ENCODE peak calls at places on chromosomes 12 and 14, in six cellular contexts. One of them, this sample, is unnamed.
A peak's percentile ranks its signal among the peaks of the same experiment; 100 is the strongest.

GRCh38 chr12:63301311-63301710 is 150.3 kb upstream of the AVPR1A start:
- DNase-seq in skeletal muscle cell: peak; percentile 22
- DNase-seq in H7: no peak
- DNase-seq in ELF-1: no peak
- DNase-seq in brain microvascular endothelial cell: peak; percentile 36
- DNase-seq in A172: no peak
- DNase-seq in this sample: no peak

GRCh38 chr12:38279756-38280155 is 36.8 kb upstream of the ALG10B start:
- DNase-seq in skeletal muscle cell: no peak
- DNase-seq in H7: no peak
- DNase-seq in ELF-1: no peak
- DNase-seq in brain microvascular endothelial cell: no peak
- DNase-seq in A172: peak; percentile 3
- DNase-seq in this sample: no peak

GRCh38 chr12:119693511-119693910 is 25.6 kb downstream of the PRKAB1 start:
- DNase-seq in skeletal muscle cell: no peak
- DNase-seq in H7: no peak
- DNase-seq in ELF-1: no peak
- DNase-seq in brain microvascular endothelial cell: no peak
- DNase-seq in A172: no peak
- DNase-seq in this sample: no peak

GRCh38 chr12:106139422-106140141 is 828 bp upstream of the NUAK1 start:
- DNase-seq in skeletal muscle cell: no peak
- DNase-seq in H7: peak; percentile 94
- DNase-seq in ELF-1: peak; percentile 92
- DNase-seq in brain microvascular endothelial cell: peak; percentile 67
- DNase-seq in A172: peak; percentile 72
- DNase-seq in this sample: no peak

GRCh38 chr14:105093426-105094192 is 28.4 kb upstream of the GPR132 start:
- DNase-seq in skeletal muscle cell: peak; percentile 40
- DNase-seq in H7: peak; percentile 98
- DNase-seq in ELF-1: peak; percentile 93
- DNase-seq in brain microvascular endothelial cell: peak; percentile 54
- DNase-seq in A172: peak; percentile 55
- DNase-seq in this sample: no peak

GRCh38 chr12:114780746-114781399 is 96.9 kb upstream of the TBX3 start:
- DNase-seq in skeletal muscle cell: no peak
- DNase-seq in H7: no peak
- DNase-seq in ELF-1: no peak
- DNase-seq in brain microvascular endothelial cell: no peak
- DNase-seq in A172: no peak
- DNase-seq in this sample: no peak

GRCh38 chr12:27361372-27361771 is 28.7 kb downstream of the BMAL2 start:
- DNase-seq in skeletal muscle cell: no peak
- DNase-seq in H7: no peak
- DNase-seq in ELF-1: no peak
- DNase-seq in brain microvascular endothelial cell: no peak
- DNase-seq in A172: no peak
- DNase-seq in this sample: no peak

GRCh38 chr12:53990311-53991076 is 5.5 kb downstream of the HOXC10 start:
- DNase-seq in skeletal muscle cell: no peak
- DNase-seq in H7: no peak
- DNase-seq in ELF-1: no peak
- DNase-seq in brain microvascular endothelial cell: no peak
- DNase-seq in A172: no peak
- DNase-seq in this sample: no peak

GRCh38 chr14:95886366-95886765 is 9.7 kb downstream of the TUNAR start:
- DNase-seq in skeletal muscle cell: no peak
- DNase-seq in H7: no peak
- DNase-seq in ELF-1: no peak
- DNase-seq in brain microvascular endothelial cell: no peak
- DNase-seq in A172: no peak
- DNase-seq in this sample: no peak

GRCh38 chr12:57178213-57178612 is 30.8 kb upstream of the LRP1-AS start:
- DNase-seq in skeletal muscle cell: no peak
- DNase-seq in H7: no peak
- DNase-seq in ELF-1: no peak
- DNase-seq in brain microvascular endothelial cell: no peak
- DNase-seq in A172: no peak
- DNase-seq in this sample: no peak

GRCh38 chr12:89529738-89530137 is 3.9 kb upstream of the POC1B start:
- DNase-seq in skeletal muscle cell: no peak
- DNase-seq in H7: peak; percentile 43
- DNase-seq in ELF-1: no peak
- DNase-seq in brain microvascular endothelial cell: peak; percentile 18
- DNase-seq in A172: peak; percentile 46
- DNase-seq in this sample: no peak

GRCh38 chr14:74414380-74414779 is 11.6 kb downstream of the SYNDIG1L start:
- DNase-seq in skeletal muscle cell: no peak
- DNase-seq in H7: peak; percentile 78
- DNase-seq in ELF-1: peak; percentile 48
- DNase-seq in brain microvascular endothelial cell: no peak
- DNase-seq in A172: no peak
- DNase-seq in this sample: no peak

GRCh38 chr12:13595536-13596450 is 385.6 kb downstream of the GRIN2B start:
- DNase-seq in skeletal muscle cell: no peak
- DNase-seq in H7: no peak
- DNase-seq in ELF-1: peak; percentile 12
- DNase-seq in brain microvascular endothelial cell: no peak
- DNase-seq in A172: no peak
- DNase-seq in this sample: no peak

GRCh38 chr12:49482095-49483051 is 56.5 kb upstream of the KCNH3 start:
- DNase-seq in skeletal muscle cell: no peak
- DNase-seq in H7: no peak
- DNase-seq in ELF-1: peak; percentile 43
- DNase-seq in brain microvascular endothelial cell: no peak
- DNase-seq in A172: peak; percentile 12
- DNase-seq in this sample: peak; percentile 18

GRCh38 chr14:53619625-53620324 is 336.9 kb downstream of the BMP4 start:
- DNase-seq in skeletal muscle cell: no peak
- DNase-seq in H7: no peak
- DNase-seq in ELF-1: peak; percentile 27
- DNase-seq in brain microvascular endothelial cell: peak; percentile 34
- DNase-seq in A172: no peak
- DNase-seq in this sample: no peak

GRCh38 chr14:24068711-24069410 is 2.5 kb upstream of the CPNE6 start:
- DNase-seq in skeletal muscle cell: no peak
- DNase-seq in H7: no peak
- DNase-seq in ELF-1: no peak
- DNase-seq in brain microvascular endothelial cell: no peak
- DNase-seq in A172: no peak
- DNase-seq in this sample: no peak

GRCh38 chr12:115451151-115451784 is 767.3 kb upstream of the TBX3 start:
- DNase-seq in skeletal muscle cell: no peak
- DNase-seq in H7: peak; percentile 17
- DNase-seq in ELF-1: peak; percentile 45
- DNase-seq in brain microvascular endothelial cell: no peak
- DNase-seq in A172: no peak
- DNase-seq in this sample: no peak

GRCh38 chr12:12897286-12897685 is 5.9 kb downstream of the GPRC5A start:
- DNase-seq in skeletal muscle cell: no peak
- DNase-seq in H7: no peak
- DNase-seq in ELF-1: no peak
- DNase-seq in brain microvascular endothelial cell: no peak
- DNase-seq in A172: no peak
- DNase-seq in this sample: no peak

GRCh38 chr14:100735271-100735670 is 8.6 kb downstream of the DLK1 start:
- DNase-seq in skeletal muscle cell: no peak
- DNase-seq in H7: peak; percentile 33
- DNase-seq in ELF-1: no peak
- DNase-seq in brain microvascular endothelial cell: no peak
- DNase-seq in A172: no peak
- DNase-seq in this sample: no peak

GRCh38 chr12:111841236-111841749 is 735 bp upstream of the MAPKAPK5 start:
- DNase-seq in skeletal muscle cell: no peak
- DNase-seq in H7: peak; percentile 54
- DNase-seq in ELF-1: no peak
- DNase-seq in brain microvascular endothelial cell: no peak
- DNase-seq in A172: no peak
- DNase-seq in this sample: no peak

GRCh38 chr12:205026-205425 is 8.9 kb downstream of the SLC6A12 start:
- DNase-seq in skeletal muscle cell: no peak
- DNase-seq in H7: no peak
- DNase-seq in ELF-1: no peak
- DNase-seq in brain microvascular endothelial cell: no peak
- DNase-seq in A172: no peak
- DNase-seq in this sample: no peak

GRCh38 chr14:94345344-94346072 is 22.4 kb upstream of the SERPINA6 start:
- DNase-seq in skeletal muscle cell: peak; percentile 83
- DNase-seq in H7: no peak
- DNase-seq in ELF-1: no peak
- DNase-seq in brain microvascular endothelial cell: peak; percentile 79
- DNase-seq in A172: peak; percentile 91
- DNase-seq in this sample: no peak

This sample was measured in DMS 273 treated with DMSO at 0.1 percent for 48 hours.